ENCODE peak calls at places on chromosomes 4 and X, in ten cellular contexts. Y is hepatocyte; S is astrocyte of the cerebellum; R is T-helper 1 cell; C is HEK293T; T is activated CD4-positive, alpha-beta memory T cell treated with anti-CD3 and anti-CD28 coated beads, Interleukin-2, amount 10 ng/mL, durations not matched to agents 7 days and 5 days; M is D341Med; A is fibroblast of gingiva; I is NCI-H748 treated with DMSO at 0.1 percent for 48 hours; Q is progenitor cell of endocrine pancreas. V is an unnamed sample.
A peak's percentile ranks its signal among the peaks of the same experiment; 100 is the strongest.

GRCh38 chrX:140765043-140765784 is 55.7 kb downstream of the LINC00632 start:
- DNase-seq in Y (peak; percentile 35), S (peak; percentile 9), R (no peak), C (peak; percentile 15), T (no peak), M (no peak), A (peak; percentile 56), I (peak; percentile 28), Q (no peak), V (no peak)

GRCh38 chrX:23503835-23504539 is 163.3 kb upstream of the PRDX4 start:
- DNase-seq in Y (peak; percentile 89), S (peak; percentile 80), R (no peak), C (no peak), T (no peak), M (peak; percentile 33), A (peak; percentile 36), I (peak; percentile 72), Q (peak; percentile 30), V (no peak)

GRCh38 chr4:43968041-43968440 is 480.6 kb downstream of the KCTD8 start:
- DNase-seq in Y (no peak), S (no peak), R (no peak), C (no peak), T (no peak), M (no peak), A (no peak), I (no peak), Q (no peak), V (no peak)

GRCh38 chrX:9312922-9313867 is 151.7 kb upstream of the TBL1X start:
- DNase-seq in Y (peak; percentile 13), S (no peak), R (peak; percentile 49), C (peak; percentile 66), T (peak; percentile 76), M (peak; percentile 60), A (no peak), I (no peak), Q (peak; percentile 21), V (no peak)

GRCh38 chr4:149961876-149962597 is 116.2 kb upstream of the DCLK2 start:
- DNase-seq in Y (peak; percentile 45), S (no peak), R (no peak), C (no peak), T (no peak), M (no peak), A (peak; percentile 70), I (no peak), Q (no peak), V (no peak)

GRCh38 chr4:150212485-150212884 is 134.2 kb downstream of the DCLK2 start:
- DNase-seq in Y (no peak), S (no peak), R (no peak), C (no peak), T (no peak), M (no peak), A (no peak), I (no peak), Q (no peak), V (no peak)

GRCh38 chr4:99447079-99447478 is 11.9 kb upstream of the ADH7 start:
- DNase-seq in Y (peak; percentile 13), S (no peak), R (no peak), C (no peak), T (no peak), M (no peak), A (peak; percentile 86), I (no peak), Q (no peak), V (no peak)

GRCh38 chr4:15233626-15234025 is 194.2 kb upstream of the C1QTNF7 start:
- DNase-seq in Y (no peak), S (no peak), R (no peak), C (no peak), T (peak; percentile 39), M (no peak), A (no peak), I (no peak), Q (no peak), V (no peak)

GRCh38 chr4:174037631-174038030 is 245.8 kb downstream of the FBXO8 start:
- DNase-seq in Y (no peak), S (no peak), R (no peak), C (no peak), T (no peak), M (no peak), A (no peak), I (no peak), Q (no peak), V (no peak)

GRCh38 chrX:19535481-19535880 is 20.2 kb upstream of the MAP3K15 start:
- DNase-seq in Y (peak; percentile 28), S (no peak), R (no peak), C (peak; percentile 39), T (no peak), M (peak; percentile 28), A (peak; percentile 21), I (no peak), Q (no peak), V (no peak)

GRCh38 chr4:62644372-62644771 is 1444.2 kb downstream of the ADGRL3 start:
- DNase-seq in Y (peak; percentile 19), S (peak; percentile 5), R (no peak), C (no peak), T (no peak), M (peak; percentile 18), A (no peak), I (peak; percentile 20), Q (no peak), V (peak; percentile 9)

GRCh38 chr4:7553280-7553679 is 118.5 kb upstream of the PSAPL1 start:
- DNase-seq in Y (no peak), S (no peak), R (no peak), C (no peak), T (no peak), M (no peak), A (no peak), I (no peak), Q (no peak), V (no peak)

GRCh38 chr4:5547651-5548249 is 160.6 kb downstream of the EVC2 start:
- DNase-seq in Y (no peak), S (no peak), R (no peak), C (no peak), T (no peak), M (no peak), A (no peak), I (no peak), Q (no peak), V (no peak)

GRCh38 chr4:1249731-1250526 is 999 bp upstream of the CTBP1 start:
- DNase-seq in Y (peak; percentile 50), S (no peak), R (peak; percentile 37), C (peak; percentile 3), T (peak; percentile 32), M (peak; percentile 22), A (peak; percentile 48), I (no peak), Q (no peak), V (peak; percentile 25)